ENCODE peak calls at places on chromosomes 7 and 10, in four cellular contexts. D, J, X and K are unnamed samples. For H3K9me3, the result is how much of the 10 kb centered on the place peaks cover.

GRCh38 chr7:39589323-39590111 is 23.3 kb downstream of the YAE1 start:
- DNase-seq in X (peak), J (peak), D (peak), K (no peak)

GRCh38 chr7:37247881-37248280 is 200.8 kb downstream of the ELMO1 start:
- DNase-seq in D (no peak), X (peak), J (peak), K (no peak)

GRCh38 chr10:93384006-93384405 is 98.1 kb downstream of the MYOF start:
- DNase-seq in D (no peak), X (peak), J (no peak), K (no peak)

GRCh38 chr10:24277771-24278518 is 69.0 kb downstream of the KIAA1217 start:
- DNase-seq in J (no peak), X (no peak), D (no peak), K (no peak)

GRCh38 chr7:154409703-154410311 is 357.6 kb downstream of the DPP6 start:
- DNase-seq in J (peak), D (peak), X (peak), K (no peak)

GRCh38 chr7:13725591-13725990 is 263.9 kb downstream of the ETV1 start:
- DNase-seq in X (no peak), J (no peak), D (no peak), K (no peak)

GRCh38 chr7:100604976-100605911 is 3.1 kb downstream of the PCOLCE start:
- DNase-seq in X (peak), J (peak), D (no peak), K (peak)

GRCh38 chr7:107130487-107131220 is 38.1 kb upstream of the HBP1 start:
- DNase-seq in X (peak), D (no peak), J (no peak), K (no peak)

GRCh38 chr7:47080816-47081215 is 501.1 kb downstream of the TNS3 start:
- DNase-seq in X (no peak), D (no peak), J (no peak), K (no peak)

GRCh38 chr7:111343017-111343416 is 219.3 kb downstream of the IMMP2L start:
- DNase-seq in J (no peak), X (no peak), D (no peak), K (no peak)

GRCh38 chr7:101108330-101108857 is 18.5 kb upstream of the SERPINE1 start:
- DNase-seq in D (no peak), J (peak), X (no peak), K (peak)

GRCh38 chr10:110540038-110540437 is 27.5 kb upstream of the SMC3 start:
- DNase-seq in X (no peak), D (peak), J (no peak), K (no peak)

GRCh38 chr7:143263266-143264195 is at the start of gene GSTK1:
- DNase-seq in J (peak), X (peak), D (peak), K (peak)

GRCh38 chr10:17181751-17182150 is 19.7 kb downstream of the TRDMT1 start:
- DNase-seq in X (peak), D (no peak), J (no peak), K (peak)

GRCh38 chr10:29915116-29915785 is 144.1 kb downstream of the JCAD start:
- DNase-seq in J (no peak), X (no peak), D (no peak), K (no peak)

GRCh38 chr7:131723926-131724325 is 167.5 kb upstream of the PODXL start:
- DNase-seq in J (no peak), X (no peak), D (no peak), K (no peak)

GRCh38 chr7:111006040-111006439 is 84.9 kb upstream of the LRRN3 start:
- DNase-seq in X (no peak), D (no peak), J (no peak), K (no peak)

GRCh38 chr7:47253650-47254080 is 328.2 kb downstream of the TNS3 start:
- DNase-seq in X (peak), D (no peak), J (peak), K (no peak)

GRCh38 chr7:11701829-11702560 is 130.0 kb downstream of the THSD7A start:
- DNase-seq in J (no peak), X (no peak), D (no peak), K (no peak)

GRCh38 chr10:58782876-58783859 is 270.5 kb downstream of the BICC1 start:
- DNase-seq in J (no peak), X (peak), D (no peak), K (no peak)

GRCh38 chr7:95472521-95473160 is 13.1 kb upstream of the ASB4 start:
- DNase-seq in J (peak), D (no peak), X (no peak), K (no peak)

GRCh38 chr10:31644931-31645633 is 283.5 kb downstream of the ARHGAP12 start:
- DNase-seq in J (no peak), X (no peak), D (no peak), K (no peak)

GRCh38 chr7:115471891-115472290 is 550.0 kb downstream of the MDFIC start:
- DNase-seq in D (no peak), J (no peak), X (no peak), K (no peak)

GRCh38 chr7:42763137-42763551 is 148.7 kb downstream of the C7orf25 start:
- DNase-seq in J (no peak), D (no peak), X (peak), K (no peak)

GRCh38 chr10:119281581-119282071 is 74.3 kb downstream of the GRK5 start:
- DNase-seq in D (no peak), J (no peak), X (no peak), K (no peak)

GRCh38 chr7:24755541-24756416 is 1.5 kb downstream of the GSDME start:
- DNase-seq in D (no peak), J (no peak), X (peak), K (no peak)

GRCh38 chr10:63166742-63167258 is 33.7 kb downstream of the NRBF2 start:
- DNase-seq in X (peak), D (peak), J (peak), K (no peak)

GRCh38 chr7:96238976-96239766 is 82.7 kb downstream of the SLC25A13 start:
- DNase-seq in X (no peak), D (no peak), J (no peak), K (no peak)

GRCh38 chr10:34031410-34031809 is 696.9 kb upstream of the NRP1 start:
- DNase-seq in X (peak), J (no peak), D (no peak), K (peak)

GRCh38 chr10:84176351-84176750 is 2.8 kb downstream of the GPR15LG start:
- DNase-seq in X (no peak), D (no peak), J (no peak), K (no peak)

GRCh38 chr10:80356563-80356999 is at the start of the genes DYDC1 and DYDC2:
- DNase-seq in X (no peak), J (peak), D (peak), K (no peak)

GRCh38 chr10:118301211-118301610 is 40.9 kb downstream of the FAM204A start:
- DNase-seq in D (peak), X (no peak), J (no peak), K (no peak)

GRCh38 chr7:106094780-106095179 is 17.3 kb downstream of the SYPL1 start:
- DNase-seq in X (no peak), J (no peak), D (no peak), K (no peak)

GRCh38 chr10:82358486-82359097 is 483.6 kb downstream of the NRG3 start:
- DNase-seq in J (no peak), D (no peak), X (no peak), K (no peak)

GRCh38 chr7:16398211-16399017 is 22.9 kb downstream of the CRPPA start:
- DNase-seq in X (no peak), J (no peak), D (no peak), K (no peak)

GRCh38 chr7:16397497-16398210 is 23.7 kb downstream of the CRPPA start:
- DNase-seq in X (no peak), D (no peak), J (no peak), K (no peak)

GRCh38 chr7:16399265-16399801 is 22.0 kb downstream of the CRPPA start:
- DNase-seq in J (no peak), D (no peak), X (no peak), K (no peak)

GRCh38 chr7:16395121-16395520 is 26.2 kb downstream of the CRPPA start:
- DNase-seq in J (no peak), D (no peak), X (no peak), K (no peak)

DNA sequence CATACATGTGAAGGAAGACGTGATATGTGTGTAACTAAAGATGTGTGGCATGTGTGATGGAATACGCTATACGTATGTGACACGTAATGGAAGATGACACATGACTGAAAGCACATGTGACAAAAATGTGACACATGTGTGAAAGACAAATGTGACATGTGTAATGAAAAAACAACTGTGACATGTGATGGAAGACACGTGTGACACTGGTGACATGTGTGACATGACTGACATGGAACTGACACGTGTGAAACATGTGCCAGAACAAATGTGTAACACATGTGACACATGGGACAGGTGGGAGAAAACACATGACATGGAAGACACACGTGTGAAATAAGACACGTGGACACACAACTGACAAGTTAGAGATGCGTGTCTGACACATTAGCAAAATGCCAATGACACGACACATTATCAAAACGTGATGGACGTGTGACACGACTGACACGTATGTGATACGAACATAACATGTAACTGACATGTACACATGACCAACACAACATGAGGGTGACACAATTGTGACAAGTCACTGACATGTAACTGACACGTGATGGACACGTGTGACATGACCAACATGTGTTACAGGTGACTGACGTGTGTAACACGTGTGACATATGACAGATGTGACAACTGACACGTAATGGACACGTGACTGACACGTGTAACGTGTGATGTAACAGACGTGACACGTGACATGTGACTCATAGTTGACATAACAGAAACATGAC is 24.4 kb downstream of the CRPPA start:
- DNase-seq in X (no peak), D (no peak), J (peak), K (no peak)
- H3K9me3 ChIP-seq in X (under half), D (under half), J (under half), K (under half)

GRCh38 chr7:83872501-83872900 is 223.6 kb upstream of the SEMA3E start:
- DNase-seq in D (no peak), J (no peak), X (no peak), K (no peak)
- H3K4me3 ChIP-seq in D (no peak), J (no peak), X (no peak), K (no peak)

GRCh38 chr7:158051372-158051760 is 536.3 kb downstream of the PTPRN2 start:
- DNase-seq in J (peak), D (no peak), X (no peak), K (no peak)
- H3K9me3 ChIP-seq in J (under half), D (under half), X (under half), K (under half)

GRCh38 chr10:123391275-123392028 is 237.2 kb downstream of the BUB3 start:
- DNase-seq in D (no peak), X (no peak), J (no peak), K (no peak)
- H3K4me3 ChIP-seq in D (no peak), X (no peak), J (no peak), K (no peak)

GRCh38 chr7:138433583-138434437 is 26.2 kb upstream of the TRIM24 start:
- DNase-seq in J (no peak), D (no peak), X (peak), K (no peak)
- H3K9me3 ChIP-seq in J (under half), D (under half), X (under half), K (under half)

GRCh38 chr10:91296471-91296870 is 76.0 kb downstream of the PCGF5 start:
- DNase-seq in J (peak), D (peak), X (peak), K (no peak)
- H3K4me3 ChIP-seq in J (no peak), D (no peak), X (no peak), K (no peak)

GRCh38 chr7:73786588-73786987 is 16.5 kb upstream of the CLDN3 start:
- DNase-seq in X (no peak), J (no peak), D (no peak), K (no peak)
- H3K9me3 ChIP-seq in X (under half), J (under half), D (under half), K (under half)